ENCODE peak calls at places on chromosomes 13 and 19, in seven cellular contexts. X is type B pancreatic cell, S is astrocyte of the spinal cord, M is psoas muscle, W is AG04449, V is HFF-Myc, O is upper lobe of right lung. A is an unnamed sample.
A peak's percentile ranks its signal among the peaks of the same experiment; 100 is the strongest.

GRCh38 chr13:41500501-41500900 is 43.2 kb downstream of the RGCC start:
- DNase-seq in X (no peak), S (no peak), M (no peak), W (no peak), V (no peak), O (no peak), A (no peak)

GRCh38 chr19:11435833-11436313 is 438 bp downstream of the PRKCSH start:
- DNase-seq in X (no peak), S (no peak), M (no peak), W (no peak), V (no peak), O (no peak), A (no peak)

GRCh38 chr13:97749174-97749573 is 204.3 kb upstream of the IPO5 start:
- DNase-seq in X (no peak), S (no peak), M (no peak), W (no peak), V (peak; percentile 1), O (no peak), A (no peak)

GRCh38 chr13:110251227-110251791 is 55.6 kb downstream of the COL4A1 start:
- DNase-seq in X (no peak), S (no peak), M (no peak), W (no peak), V (no peak), O (no peak), A (no peak)

GRCh38 chr19:10603873-10604459 is 16.9 kb upstream of the AP1M2 start:
- DNase-seq in X (no peak), S (peak; percentile 20), M (no peak), W (no peak), V (no peak), O (no peak), A (no peak)

GRCh38 chr19:588093-588742 is 1.5 kb upstream of the HCN2 start:
- DNase-seq in X (no peak), S (peak; percentile 83), M (peak; percentile 61), W (no peak), V (no peak), O (peak; percentile 83), A (no peak)

GRCh38 chr13:51364404-51365008 is 25.0 kb downstream of the SERPINE3 start:
- DNase-seq in X (no peak), S (peak; percentile 83), M (no peak), W (peak; percentile 28), V (peak; percentile 17), O (no peak), A (no peak)

GRCh38 chr13:90246946-90247345 is 1100.5 kb upstream of the MIR17HG start:
- DNase-seq in X (no peak), S (no peak), M (no peak), W (no peak), V (no peak), O (no peak), A (no peak)

GRCh38 chr19:21202865-21203494 is 61.1 kb downstream of the ZNF431 start:
- DNase-seq in X (no peak), S (no peak), M (no peak), W (no peak), V (no peak), O (no peak), A (peak; percentile 10)

GRCh38 chr19:29772696-29773095 is 39.1 kb upstream of the CCNE1 start:
- DNase-seq in X (no peak), S (no peak), M (no peak), W (no peak), V (no peak), O (no peak), A (no peak)

GRCh38 chr13:27264648-27265047 is 6.0 kb upstream of the RASL11A start:
- DNase-seq in X (no peak), S (no peak), M (no peak), W (no peak), V (no peak), O (no peak), A (no peak)

GRCh38 chr13:96817336-96817941 is 176.8 kb downstream of the OXGR1 start:
- DNase-seq in X (no peak), S (peak; percentile 40), M (no peak), W (no peak), V (no peak), O (no peak), A (no peak)

GRCh38 chr13:28099396-28100148 is 804 bp downstream of the FLT3 start:
- DNase-seq in X (no peak), S (no peak), M (no peak), W (no peak), V (no peak), O (no peak), A (no peak)

GRCh38 chr13:97851269-97851668 is 102.2 kb upstream of the IPO5 start:
- DNase-seq in X (no peak), S (no peak), M (no peak), W (no peak), V (no peak), O (no peak), A (no peak)

GRCh38 chr13:105377452-105377851 is 1158.0 kb downstream of the EFNB2 start:
- DNase-seq in X (no peak), S (no peak), M (no peak), W (no peak), V (no peak), O (no peak), A (no peak)

GRCh38 chr19:41887711-41888382 is 4.9 kb downstream of the ARHGEF1 start:
- DNase-seq in X (no peak), S (peak; percentile 59), M (no peak), W (no peak), V (no peak), O (peak; percentile 93), A (no peak)

GRCh38 chr13:80083516-80084085 is 257.3 kb downstream of the SPRY2 start:
- DNase-seq in X (no peak), S (peak; percentile 82), M (no peak), W (peak; percentile 26), V (no peak), O (no peak), A (no peak)

GRCh38 chr19:53818756-53819155 is 5.4 kb downstream of the NLRP12 start:
- DNase-seq in X (no peak), S (no peak), M (no peak), W (no peak), V (no peak), O (no peak), A (no peak)

GRCh38 chr13:76216729-76217128 is 580.6 kb downstream of the LMO7 start:
- DNase-seq in X (no peak), S (no peak), M (no peak), W (no peak), V (no peak), O (no peak), A (no peak)

GRCh38 chr19:3047307-3048189 is 14.7 kb downstream of the TLE5 start:
- DNase-seq in X (no peak), S (peak; percentile 69), M (peak; percentile 78), W (no peak), V (peak; percentile 29), O (peak; percentile 82), A (peak; percentile 20)

GRCh38 chr13:83117046-83117445 is 765.2 kb downstream of the SLITRK1 start:
- DNase-seq in X (no peak), S (no peak), M (no peak), W (no peak), V (no peak), O (no peak), A (no peak)

GRCh38 chr19:15141143-15141542 is 33.9 kb downstream of the SYDE1 start:
- DNase-seq in X (no peak), S (no peak), M (no peak), W (no peak), V (no peak), O (no peak), A (no peak)

GRCh38 chr13:27500806-27501534 is 50.6 kb upstream of the MTIF3 start:
- DNase-seq in X (no peak), S (no peak), M (no peak), W (no peak), V (no peak), O (no peak), A (no peak)

GRCh38 chr19:896434-896833 is 3.1 kb downstream of the RNU6-9 start:
- DNase-seq in X (no peak), S (no peak), M (no peak), W (no peak), V (no peak), O (no peak), A (no peak)

GRCh38 chr19:29833614-29834261 is 21.9 kb downstream of the CCNE1 start:
- DNase-seq in X (no peak), S (no peak), M (no peak), W (no peak), V (no peak), O (peak; percentile 51), A (no peak)

GRCh38 chr19:16801599-16801998 is 27.6 kb upstream of the SIN3B start:
- DNase-seq in X (no peak), S (peak; percentile 55), M (no peak), W (no peak), V (no peak), O (no peak), A (peak; percentile 14)

GRCh38 chr13:25908390-25908789 is 143.4 kb downstream of the SHISA2 start:
- DNase-seq in X (no peak), S (no peak), M (no peak), W (no peak), V (no peak), O (no peak), A (no peak)

GRCh38 chr13:46523972-46524737 is 28.8 kb upstream of the LRCH1 start:
- DNase-seq in X (no peak), S (no peak), M (no peak), W (no peak), V (no peak), O (no peak), A (no peak)
- TF ChIP-seq CTCF in X (no peak), S (no peak), M (no peak), W (no peak), V (no peak), O (no peak), A (no peak)

GRCh38 chr13:49858183-49858856 is 65.8 kb upstream of the KPNA3 start:
- DNase-seq in X (no peak), S (peak; percentile 90), M (no peak), W (peak; percentile 94), V (peak; percentile 57), O (no peak), A (peak; percentile 78)

GRCh38 chr13:49855930-49856329 is 63.4 kb upstream of the KPNA3 start:
- DNase-seq in X (no peak), S (no peak), M (no peak), W (no peak), V (no peak), O (no peak), A (no peak)

DNA sequence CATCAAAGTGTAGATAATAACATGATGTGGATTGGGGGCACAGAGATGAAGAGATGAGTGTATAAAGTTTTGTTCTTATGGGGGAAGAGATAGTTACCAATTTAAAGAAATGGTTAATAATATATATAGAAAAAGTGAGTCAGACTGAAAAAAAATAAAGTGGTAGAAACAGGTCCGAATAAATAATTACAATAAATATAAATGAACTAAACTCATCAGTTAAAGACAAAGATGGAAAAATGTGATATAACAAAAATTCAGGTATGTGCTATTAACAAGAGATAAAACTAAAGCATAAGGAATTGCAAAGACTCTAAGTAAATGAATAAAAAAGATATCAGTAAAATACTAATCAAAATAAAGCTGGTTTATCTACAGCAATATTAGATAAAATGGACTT is 61.1 kb upstream of the KPNA3 start:
- DNase-seq in X (no peak), S (no peak), M (no peak), W (no peak), V (no peak), O (no peak), A (no peak)
- TF ChIP-seq CTCF in X (no peak), S (no peak), M (no peak), W (no peak), V (no peak), O (no peak), A (no peak)

GRCh38 chr13:23059173-23059572 is 121.6 kb upstream of the SGCG start:
- DNase-seq in X (no peak), S (no peak), M (no peak), W (no peak), V (no peak), O (no peak), A (no peak)
- TF ChIP-seq CTCF in X (no peak), S (no peak), M (no peak), W (no peak), V (no peak), O (no peak), A (no peak)

GRCh38 chr19:39412867-39413268 is 399 bp downstream of the PLEKHG2 start:
- DNase-seq in X (no peak), S (no peak), M (no peak), W (no peak), V (no peak), O (no peak), A (no peak)
- TF ChIP-seq CTCF in X (peak; percentile 64), S (no peak), M (peak; percentile 80), W (no peak), V (no peak), O (no peak), A (no peak)